ENCODE peak calls at places on chromosomes 4 and X, in eight cellular contexts. L is CD4-positive, alpha-beta T cell; F is body of pancreas; Z is OCI-LY7; Q is cardiac muscle cell; C is small intestine; T is psoas muscle; U is neuronal stem cell. P is an unnamed sample.

GRCh38 chrX:140180585-140180984 is 215.3 kb upstream of the CXorf66 start:
- DNase-seq in L (no peak), F (no peak), Z (no peak), Q (no peak), C (no peak), T (no peak), U (no peak), P (no peak)

GRCh38 chrX:69369999-69370398 is 134.1 kb upstream of the NALF2 start:
- DNase-seq in L (no peak), F (no peak), Z (no peak), Q (no peak), C (no peak), T (no peak), U (no peak), P (no peak)

GRCh38 chrX:63470506-63470905 is 119.4 kb upstream of the SPIN4 start:
- DNase-seq in L (no peak), F (no peak), Z (no peak), Q (no peak), C (no peak), T (no peak), U (no peak), P (no peak)

GRCh38 chr4:121784975-121785374 is 16.1 kb upstream of the EXOSC9 start:
- DNase-seq in L (no peak), F (no peak), Z (no peak), Q (no peak), C (no peak), T (no peak), U (no peak), P (peak)

GRCh38 chrX:42783456-42783855 is 5.5 kb upstream of the PPP1R2C start:
- DNase-seq in L (no peak), F (no peak), Z (no peak), Q (no peak), C (no peak), T (no peak), U (no peak), P (no peak)

GRCh38 chr4:7924163-7924562 is 15.5 kb downstream of the AFAP1 start:
- DNase-seq in L (no peak), F (no peak), Z (no peak), Q (no peak), C (no peak), T (no peak), U (no peak), P (no peak)

GRCh38 chrX:69253821-69254220 is 88.6 kb upstream of the PJA1 start:
- DNase-seq in L (no peak), F (no peak), Z (no peak), Q (no peak), C (no peak), T (no peak), U (no peak), P (no peak)

GRCh38 chr4:123096038-123096437 is 173.6 kb upstream of the NUDT6 start:
- DNase-seq in L (no peak), F (no peak), Z (peak), Q (peak), C (no peak), T (no peak), U (peak), P (no peak)

GRCh38 chr4:46425775-46426400 is 36.0 kb upstream of the GABRA2 start:
- DNase-seq in L (no peak), F (no peak), Z (no peak), Q (no peak), C (no peak), T (no peak), U (no peak), P (no peak)

GRCh38 chrX:41491267-41492004 is 44.3 kb downstream of the NYX start:
- DNase-seq in L (no peak), F (no peak), Z (no peak), Q (no peak), C (no peak), T (no peak), U (peak), P (peak)

GRCh38 chr4:162422312-162422711 is 258.5 kb upstream of the FSTL5 start:
- DNase-seq in L (no peak), F (no peak), Z (no peak), Q (no peak), C (peak), T (no peak), U (no peak), P (no peak)

GRCh38 chr4:5574386-5574785 is 134.0 kb downstream of the EVC2 start:
- DNase-seq in L (no peak), F (no peak), Z (no peak), Q (no peak), C (no peak), T (no peak), U (no peak), P (no peak)

GRCh38 chr4:86235549-86235948 is 124.3 kb downstream of the MAPK10 start:
- DNase-seq in L (no peak), F (no peak), Z (no peak), Q (peak), C (no peak), T (no peak), U (no peak), P (no peak)

GRCh38 chrX:118383120-118383519 is 37.2 kb downstream of the WDR44 start:
- DNase-seq in L (no peak), F (no peak), Z (no peak), Q (no peak), C (no peak), T (no peak), U (no peak), P (no peak)

GRCh38 chr4:152949930-152950329 is 13.8 kb downstream of the FHDC1 start:
- DNase-seq in L (no peak), F (no peak), Z (no peak), Q (no peak), C (no peak), T (no peak), U (no peak), P (no peak)

GRCh38 chr4:55186123-55186522 is 60.7 kb upstream of the KDR start:
- DNase-seq in L (no peak), F (no peak), Z (no peak), Q (no peak), C (no peak), T (no peak), U (no peak), P (no peak)

GRCh38 chrX:20412871-20413486 is 146.3 kb upstream of the RPS6KA3 start:
- DNase-seq in L (peak), F (no peak), Z (peak), Q (no peak), C (peak), T (no peak), U (no peak), P (no peak)
- H3K27ac ChIP-seq in L (peak), F (no peak), Z (no peak), Q (no peak), C (peak), T (no peak), U (no peak), P (no peak)

DNA sequence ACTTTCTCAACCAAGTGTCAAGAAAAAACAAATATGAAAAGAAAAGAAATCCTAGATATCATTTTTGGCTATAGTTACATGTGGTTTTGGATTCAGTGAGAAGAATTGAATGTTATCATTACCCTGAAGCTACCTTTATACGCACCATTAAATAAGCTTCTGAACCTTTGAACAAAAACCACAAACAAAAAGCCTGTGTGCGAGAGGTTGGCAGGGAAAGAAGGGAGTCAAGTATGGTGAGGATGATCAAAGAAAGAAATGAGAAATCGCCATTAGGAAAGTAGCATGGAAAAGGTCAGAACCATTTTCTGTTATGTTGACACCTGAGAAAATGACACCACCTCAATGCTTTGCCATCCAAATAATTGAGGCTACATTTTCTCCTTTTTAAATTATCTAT is 1.2 kb upstream of the SLC7A11 start:
- DNase-seq in L (no peak), F (no peak), Z (no peak), Q (no peak), C (no peak), T (no peak), U (no peak), P (no peak)
- H3K27ac ChIP-seq in L (no peak), F (no peak), Z (no peak), Q (no peak), C (no peak), T (no peak), U (no peak), P (no peak)

DNA sequence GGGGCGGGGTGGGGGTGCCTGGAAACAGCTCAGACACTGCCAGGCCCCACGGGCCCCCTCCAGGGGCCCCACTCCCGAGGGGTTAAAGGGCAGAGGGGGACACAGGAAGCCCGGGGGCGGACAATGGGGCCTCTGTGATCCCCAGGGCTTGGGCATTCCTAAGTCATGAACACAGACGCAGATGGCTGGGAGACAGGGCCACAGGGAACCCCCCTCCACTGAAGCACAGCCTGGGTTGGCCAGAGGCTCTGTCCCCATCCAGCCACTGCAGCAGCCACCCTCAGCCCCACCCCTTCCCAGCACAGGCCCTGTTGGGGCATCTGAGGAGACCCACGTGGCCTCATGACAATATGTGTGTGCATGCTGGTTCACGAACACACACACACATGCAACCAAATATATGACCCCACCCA is 3.9 kb downstream of the L1CAM start:
- DNase-seq in L (no peak), F (no peak), Z (no peak), Q (no peak), C (no peak), T (no peak), U (no peak), P (peak)
- H3K27ac ChIP-seq in L (no peak), F (no peak), Z (no peak), Q (no peak), C (no peak), T (no peak), U (no peak), P (no peak)

DNA sequence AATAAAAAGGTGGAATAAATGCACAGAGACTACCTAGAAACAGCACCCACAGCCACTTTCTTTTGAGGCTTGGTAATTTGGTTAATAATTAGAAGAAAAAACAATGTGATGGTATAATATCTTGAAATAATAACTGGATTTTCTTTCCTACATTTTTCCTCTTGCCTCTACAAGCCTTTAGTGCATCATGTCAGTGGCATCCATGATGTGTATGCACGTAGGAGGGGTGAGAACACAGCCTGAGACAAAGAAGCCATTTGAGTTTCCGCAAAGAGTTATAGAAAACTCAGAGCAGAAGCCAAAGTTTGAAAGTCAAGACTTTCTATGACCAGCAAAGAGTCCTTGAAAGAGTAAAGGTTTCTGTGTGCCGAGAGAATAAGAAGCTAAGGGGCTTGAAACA is 461.3 kb downstream of the BCOR start:
- DNase-seq in L (no peak), F (no peak), Z (no peak), Q (no peak), C (no peak), T (no peak), U (no peak), P (no peak)
- H3K27ac ChIP-seq in L (no peak), F (no peak), Z (no peak), Q (no peak), C (no peak), T (no peak), U (no peak), P (no peak)

DNA sequence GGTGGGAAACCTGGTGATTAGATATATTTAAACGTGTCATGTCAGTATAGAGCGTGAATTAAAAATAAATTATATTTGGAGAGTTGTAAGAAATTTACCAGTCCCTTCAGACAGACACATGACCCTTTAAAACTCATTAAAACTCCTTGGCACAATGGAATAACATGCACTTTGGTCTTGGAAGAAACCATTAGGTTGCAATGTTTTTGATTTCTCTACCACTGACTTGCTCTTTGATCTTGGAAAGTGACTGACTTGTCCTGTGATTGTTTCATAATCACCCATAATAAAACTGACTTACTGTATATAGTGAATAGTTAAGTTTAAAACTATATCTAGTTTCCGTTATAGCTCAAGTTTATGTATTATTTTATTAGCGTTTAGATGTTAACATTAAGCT is 35.8 kb downstream of the FHL1 start:
- DNase-seq in L (no peak), F (no peak), Z (no peak), Q (no peak), C (peak), T (no peak), U (no peak), P (no peak)
- H3K27ac ChIP-seq in L (no peak), F (no peak), Z (no peak), Q (no peak), C (no peak), T (peak), U (no peak), P (peak)

GRCh38 chr4:40225497-40225896 is 28.7 kb downstream of the RHOH start:
- DNase-seq in L (no peak), F (no peak), Z (no peak), Q (no peak), C (no peak), T (no peak), U (no peak), P (no peak)

GRCh38 chr4:40227284-40227683 is 30.5 kb downstream of the RHOH start:
- DNase-seq in L (no peak), F (no peak), Z (no peak), Q (no peak), C (no peak), T (no peak), U (no peak), P (no peak)

GRCh38 chr4:40231464-40231863 is 34.6 kb downstream of the RHOH start:
- DNase-seq in L (no peak), F (no peak), Z (no peak), Q (no peak), C (no peak), T (no peak), U (no peak), P (no peak)

GRCh38 chr4:40232610-40233009 is 35.8 kb downstream of the RHOH start:
- DNase-seq in L (no peak), F (no peak), Z (no peak), Q (no peak), C (no peak), T (no peak), U (no peak), P (no peak)

GRCh38 chr4:40228497-40229365 is 31.9 kb downstream of the RHOH start:
- DNase-seq in L (no peak), F (no peak), Z (no peak), Q (no peak), C (no peak), T (no peak), U (no peak), P (no peak)
- H3K27ac ChIP-seq in L (peak), F (no peak), Z (no peak), Q (no peak), C (peak), T (no peak), U (no peak), P (no peak)

GRCh38 chrX:48516987-48517386 is 4.6 kb upstream of the EBP start:
- DNase-seq in L (no peak), F (no peak), Z (no peak), Q (no peak), C (no peak), T (no peak), U (no peak), P (no peak)

GRCh38 chrX:48514126-48514806 is 5.5 kb downstream of the PORCN start:
- DNase-seq in L (no peak), F (no peak), Z (no peak), Q (no peak), C (no peak), T (no peak), U (no peak), P (no peak)

GRCh38 chrX:48514868-48515460 is 6.2 kb downstream of the PORCN start:
- DNase-seq in L (no peak), F (no peak), Z (no peak), Q (no peak), C (no peak), T (no peak), U (no peak), P (no peak)

GRCh38 chrX:48515842-48516241 is 5.8 kb upstream of the EBP start:
- DNase-seq in L (no peak), F (no peak), Z (no peak), Q (no peak), C (no peak), T (no peak), U (no peak), P (no peak)

GRCh38 chrX:48516285-48516684 is 5.3 kb upstream of the EBP start:
- DNase-seq in L (no peak), F (no peak), Z (no peak), Q (no peak), C (no peak), T (no peak), U (no peak), P (no peak)
- H3K27ac ChIP-seq in L (no peak), F (no peak), Z (no peak), Q (no peak), C (no peak), T (no peak), U (no peak), P (no peak)

P was measured in sigmoid colon.